ENCODE peak calls at places on chromosomes 5 and 9, in five cellular contexts. One of them, this sample, is unnamed.

GRCh38 chr5:10789021-10789420 is 28.0 kb upstream of the DAP start:
- DNase-seq in left cardiac atrium: peak
- DNase-seq in stomach: no peak
- DNase-seq in fibroblast of the aortic adventitia: peak
- DNase-seq in right cardiac atrium: peak
- DNase-seq in this sample: peak

GRCh38 chr5:114265661-114266060 is 96.2 kb upstream of the KCNN2 start:
- DNase-seq in left cardiac atrium: no peak
- DNase-seq in stomach: no peak
- DNase-seq in fibroblast of the aortic adventitia: no peak
- DNase-seq in right cardiac atrium: no peak
- DNase-seq in this sample: no peak

GRCh38 chr9:34437006-34437925 is 21.1 kb downstream of the FAM219A start:
- DNase-seq in left cardiac atrium: peak
- DNase-seq in stomach: peak
- DNase-seq in fibroblast of the aortic adventitia: peak
- DNase-seq in right cardiac atrium: peak
- DNase-seq in this sample: no peak

GRCh38 chr5:42912184-42912766 is 100.6 kb upstream of the SELENOP start:
- DNase-seq in left cardiac atrium: no peak
- DNase-seq in stomach: no peak
- DNase-seq in fibroblast of the aortic adventitia: peak
- DNase-seq in right cardiac atrium: no peak
- DNase-seq in this sample: no peak

GRCh38 chr5:151048526-151048925 is 28.1 kb downstream of the GPX3 start:
- DNase-seq in left cardiac atrium: no peak
- DNase-seq in stomach: no peak
- DNase-seq in fibroblast of the aortic adventitia: no peak
- DNase-seq in right cardiac atrium: no peak
- DNase-seq in this sample: no peak

GRCh38 chr9:92468206-92468605 is 14.1 kb downstream of the ASPN start:
- DNase-seq in left cardiac atrium: no peak
- DNase-seq in stomach: no peak
- DNase-seq in fibroblast of the aortic adventitia: no peak
- DNase-seq in right cardiac atrium: no peak
- DNase-seq in this sample: no peak

GRCh38 chr5:111389390-111390082 is 122.8 kb downstream of the STARD4 start:
- DNase-seq in left cardiac atrium: no peak
- DNase-seq in stomach: no peak
- DNase-seq in fibroblast of the aortic adventitia: peak
- DNase-seq in right cardiac atrium: no peak
- DNase-seq in this sample: no peak

GRCh38 chr9:121009657-121010056 is 40.4 kb downstream of the C5 start:
- DNase-seq in left cardiac atrium: no peak
- DNase-seq in stomach: no peak
- DNase-seq in fibroblast of the aortic adventitia: no peak
- DNase-seq in right cardiac atrium: no peak
- DNase-seq in this sample: no peak

GRCh38 chr9:134915046-134915930 is 2.4 kb downstream of the FCN1 start:
- DNase-seq in left cardiac atrium: no peak
- DNase-seq in stomach: peak
- DNase-seq in fibroblast of the aortic adventitia: no peak
- DNase-seq in right cardiac atrium: no peak
- DNase-seq in this sample: no peak

GRCh38 chr9:88721028-88721427 is 186.1 kb downstream of the NXNL2 start:
- DNase-seq in left cardiac atrium: no peak
- DNase-seq in stomach: no peak
- DNase-seq in fibroblast of the aortic adventitia: no peak
- DNase-seq in right cardiac atrium: no peak
- DNase-seq in this sample: no peak

GRCh38 chr5:102799017-102799416 is 43.9 kb downstream of the PAM start:
- DNase-seq in left cardiac atrium: no peak
- DNase-seq in stomach: no peak
- DNase-seq in fibroblast of the aortic adventitia: peak
- DNase-seq in right cardiac atrium: no peak
- DNase-seq in this sample: no peak

GRCh38 chr5:140558542-140558941 is 1.3 kb upstream of the SRA1 start:
- DNase-seq in left cardiac atrium: no peak
- DNase-seq in stomach: no peak
- DNase-seq in fibroblast of the aortic adventitia: no peak
- DNase-seq in right cardiac atrium: no peak
- DNase-seq in this sample: no peak

GRCh38 chr9:125434986-125435775 is 173.6 kb downstream of the GAPVD1 start:
- DNase-seq in left cardiac atrium: no peak
- DNase-seq in stomach: no peak
- DNase-seq in fibroblast of the aortic adventitia: no peak
- DNase-seq in right cardiac atrium: no peak
- DNase-seq in this sample: no peak

GRCh38 chr9:109311281-109311680 is 9.6 kb downstream of the EPB41L4B start:
- DNase-seq in left cardiac atrium: no peak
- DNase-seq in stomach: no peak
- DNase-seq in fibroblast of the aortic adventitia: peak
- DNase-seq in right cardiac atrium: no peak
- DNase-seq in this sample: no peak

GRCh38 chr5:80010754-80011392 is 19.8 kb upstream of the MTX3 start:
- DNase-seq in left cardiac atrium: no peak
- DNase-seq in stomach: no peak
- DNase-seq in fibroblast of the aortic adventitia: no peak
- DNase-seq in right cardiac atrium: no peak
- DNase-seq in this sample: no peak

GRCh38 chr5:13632676-13633075 is 311.8 kb downstream of the DNAH5 start:
- DNase-seq in left cardiac atrium: no peak
- DNase-seq in stomach: no peak
- DNase-seq in fibroblast of the aortic adventitia: no peak
- DNase-seq in right cardiac atrium: no peak
- DNase-seq in this sample: no peak

GRCh38 chr5:150291388-150292385 is 2.1 kb upstream of the CAMK2A start:
- DNase-seq in left cardiac atrium: no peak
- DNase-seq in stomach: no peak
- DNase-seq in fibroblast of the aortic adventitia: no peak
- DNase-seq in right cardiac atrium: no peak
- DNase-seq in this sample: no peak

GRCh38 chr9:98202252-98202651 is 9.8 kb upstream of the CORO2A start:
- DNase-seq in left cardiac atrium: no peak
- DNase-seq in stomach: no peak
- DNase-seq in fibroblast of the aortic adventitia: peak
- DNase-seq in right cardiac atrium: no peak
- DNase-seq in this sample: no peak

GRCh38 chr9:93292664-93293328 is 108.9 kb downstream of the WNK2 start:
- DNase-seq in left cardiac atrium: no peak
- DNase-seq in stomach: no peak
- DNase-seq in fibroblast of the aortic adventitia: no peak
- DNase-seq in right cardiac atrium: no peak
- DNase-seq in this sample: no peak

GRCh38 chr5:80620206-80620605 is 34.2 kb upstream of the MSH3 start:
- DNase-seq in left cardiac atrium: no peak
- DNase-seq in stomach: no peak
- DNase-seq in fibroblast of the aortic adventitia: no peak
- DNase-seq in right cardiac atrium: no peak
- DNase-seq in this sample: no peak

GRCh38 chr9:108087781-108088180 is 598.2 kb upstream of the KLF4 start:
- DNase-seq in left cardiac atrium: no peak
- DNase-seq in stomach: no peak
- DNase-seq in fibroblast of the aortic adventitia: no peak
- DNase-seq in right cardiac atrium: no peak
- DNase-seq in this sample: no peak

GRCh38 chr9:116087751-116088194 is 65.8 kb upstream of the PAPPA start:
- DNase-seq in left cardiac atrium: no peak
- DNase-seq in stomach: no peak
- DNase-seq in fibroblast of the aortic adventitia: peak
- DNase-seq in right cardiac atrium: no peak
- DNase-seq in this sample: no peak

GRCh38 chr5:97004423-97005060 is 68.7 kb downstream of the LNPEP start:
- DNase-seq in left cardiac atrium: no peak
- DNase-seq in stomach: no peak
- DNase-seq in fibroblast of the aortic adventitia: no peak
- DNase-seq in right cardiac atrium: no peak
- DNase-seq in this sample: no peak

GRCh38 chr5:9335754-9336495 is 209.9 kb downstream of the SEMA5A start:
- DNase-seq in left cardiac atrium: no peak
- DNase-seq in stomach: no peak
- DNase-seq in fibroblast of the aortic adventitia: peak
- DNase-seq in right cardiac atrium: no peak
- DNase-seq in this sample: no peak

GRCh38 chr5:980941-981340 is 27.7 kb upstream of the NKD2 start:
- DNase-seq in left cardiac atrium: no peak
- DNase-seq in stomach: no peak
- DNase-seq in fibroblast of the aortic adventitia: peak
- DNase-seq in right cardiac atrium: no peak
- DNase-seq in this sample: no peak

GRCh38 chr5:73374520-73375235 is 73.9 kb downstream of the FOXD1 start:
- DNase-seq in left cardiac atrium: no peak
- DNase-seq in stomach: no peak
- DNase-seq in fibroblast of the aortic adventitia: peak
- DNase-seq in right cardiac atrium: no peak
- DNase-seq in this sample: no peak

GRCh38 chr9:1008256-1008655 is 31.8 kb downstream of the DMRT3 start:
- DNase-seq in left cardiac atrium: no peak
- DNase-seq in stomach: no peak
- DNase-seq in fibroblast of the aortic adventitia: peak
- DNase-seq in right cardiac atrium: no peak
- DNase-seq in this sample: no peak

GRCh38 chr9:23543420-23543819 is 282.6 kb downstream of the ELAVL2 start:
- DNase-seq in left cardiac atrium: no peak
- DNase-seq in stomach: no peak
- DNase-seq in fibroblast of the aortic adventitia: no peak
- DNase-seq in right cardiac atrium: no peak
- DNase-seq in this sample: no peak

GRCh38 chr5:14871084-14871572 is 450 bp downstream of the ANKH start:
- DNase-seq in left cardiac atrium: peak
- DNase-seq in stomach: no peak
- DNase-seq in fibroblast of the aortic adventitia: no peak
- DNase-seq in right cardiac atrium: peak
- DNase-seq in this sample: peak

GRCh38 chr5:167167191-167167590 is 1124.3 kb upstream of the WWC1 start:
- DNase-seq in left cardiac atrium: no peak
- DNase-seq in stomach: no peak
- DNase-seq in fibroblast of the aortic adventitia: no peak
- DNase-seq in right cardiac atrium: no peak
- DNase-seq in this sample: no peak

GRCh38 chr5:178551468-178551867 is 38.7 kb downstream of the COL23A1 start:
- DNase-seq in left cardiac atrium: no peak
- DNase-seq in stomach: no peak
- DNase-seq in fibroblast of the aortic adventitia: no peak
- DNase-seq in right cardiac atrium: no peak
- DNase-seq in this sample: no peak

GRCh38 chr9:137407590-137408300 is 15.2 kb downstream of the EXD3 start:
- DNase-seq in left cardiac atrium: no peak
- DNase-seq in stomach: no peak
- DNase-seq in fibroblast of the aortic adventitia: peak
- DNase-seq in right cardiac atrium: peak
- DNase-seq in this sample: peak

GRCh38 chr5:37849641-37850040 is 9.8 kb upstream of the GDNF start:
- DNase-seq in left cardiac atrium: no peak
- DNase-seq in stomach: no peak
- DNase-seq in fibroblast of the aortic adventitia: no peak
- DNase-seq in right cardiac atrium: no peak
- DNase-seq in this sample: no peak

GRCh38 chr5:6823996-6824395 is 110.8 kb downstream of the TENT4A start:
- DNase-seq in left cardiac atrium: no peak
- DNase-seq in stomach: no peak
- DNase-seq in fibroblast of the aortic adventitia: no peak
- DNase-seq in right cardiac atrium: no peak
- DNase-seq in this sample: no peak

GRCh38 chr5:179530069-179530998 is 20.0 kb upstream of the RUFY1 start:
- DNase-seq in left cardiac atrium: peak
- DNase-seq in stomach: peak
- DNase-seq in fibroblast of the aortic adventitia: no peak
- DNase-seq in right cardiac atrium: peak
- DNase-seq in this sample: peak

GRCh38 chr9:20012232-20012631 is 223.4 kb upstream of the SLC24A2 start:
- DNase-seq in left cardiac atrium: no peak
- DNase-seq in stomach: no peak
- DNase-seq in fibroblast of the aortic adventitia: no peak
- DNase-seq in right cardiac atrium: no peak
- DNase-seq in this sample: no peak

GRCh38 chr5:134590992-134591659 is 41.5 kb downstream of the SAR1B start:
- DNase-seq in left cardiac atrium: no peak
- DNase-seq in stomach: peak
- DNase-seq in fibroblast of the aortic adventitia: no peak
- DNase-seq in right cardiac atrium: no peak
- DNase-seq in this sample: no peak

This sample was measured in left ventricle myocardium superior.